ENCODE peak calls at places on chromosomes 4 and X, in six cellular contexts. R is GM23338, C is cardiac fibroblast, O is neural progenitor cell, N is IMR-90, P is kidney. L is an unnamed sample.

GRCh38 chr4:157128395-157128794 is 52.4 kb downstream of the GLRB start:
- DNase-seq in O (no peak), R (peak; percentile 4), C (peak; percentile 76), P (no peak), N (peak; percentile 52), L (peak; percentile 43)

GRCh38 chr4:130203571-130203970 is 1107.6 kb downstream of the C4orf33 start:
- DNase-seq in P (no peak), O (no peak), N (no peak), C (no peak), R (no peak), L (no peak)

GRCh38 chr4:88613417-88613875 is 21.2 kb downstream of the HERC3 start:
- DNase-seq in R (peak; percentile 49), P (no peak), N (no peak), O (no peak), C (no peak), L (no peak)

GRCh38 chr4:104416725-104417363 is 77.8 kb downstream of the CXXC4 start:
- DNase-seq in C (no peak), P (no peak), R (peak; percentile 42), N (no peak), O (peak; percentile 58), L (no peak)

GRCh38 chrX:104922206-104922621 is 298.3 kb downstream of the TEX13A start:
- DNase-seq in N (peak; percentile 61), C (peak; percentile 69), R (peak; percentile 69), O (peak; percentile 72), P (no peak), L (peak; percentile 62)

GRCh38 chrX:39201305-39201990 is 400.2 kb downstream of the MID1IP1 start:
- DNase-seq in P (no peak), O (no peak), R (no peak), C (peak; percentile 0), N (no peak), L (no peak)

GRCh38 chr4:156924774-156925173 is 46.8 kb downstream of the PDGFC start:
- DNase-seq in R (no peak), P (no peak), C (peak; percentile 24), N (no peak), O (no peak), L (no peak)

GRCh38 chr4:150368667-150369066 is 213.3 kb upstream of the MAB21L2 start:
- DNase-seq in R (no peak), C (no peak), O (no peak), N (peak; percentile 35), P (no peak), L (no peak)

GRCh38 chr4:71366776-71367175 is 28.0 kb downstream of the SLC4A4 start:
- DNase-seq in R (no peak), O (no peak), N (no peak), P (no peak), C (no peak), L (no peak)

GRCh38 chrX:78063687-78064086 is 40.4 kb upstream of the PGK1 start:
- DNase-seq in R (no peak), C (no peak), N (no peak), O (no peak), P (no peak), L (no peak)

GRCh38 chrX:40175416-40176255 is 77.9 kb upstream of the BCOR start:
- DNase-seq in N (no peak), C (peak; percentile 58), P (peak; percentile 94), R (peak; percentile 42), O (peak; percentile 62), L (peak; percentile 20)

GRCh38 chr4:26248647-26249046 is 72.2 kb upstream of the RBPJ start:
- DNase-seq in O (no peak), R (no peak), N (peak; percentile 88), C (peak; percentile 71), P (no peak), L (no peak)

GRCh38 chrX:153351981-153352380 is 18.0 kb downstream of the ZNF275 start:
- DNase-seq in P (no peak), R (no peak), C (no peak), O (no peak), N (no peak), L (no peak)

GRCh38 chr4:152073738-152074137 is 312.9 kb upstream of the GATB start:
- DNase-seq in C (peak; percentile 43), N (peak; percentile 38), R (no peak), O (no peak), P (no peak), L (no peak)

GRCh38 chr4:125951275-125951887 is 636.6 kb downstream of the FAT4 start:
- DNase-seq in C (peak; percentile 7), P (no peak), O (no peak), R (no peak), N (peak; percentile 60), L (peak; percentile 70)

GRCh38 chrX:66030505-66031317 is 9.2 kb downstream of the VSIG4 start:
- DNase-seq in P (no peak), C (peak; percentile 15), R (peak; percentile 49), O (peak; percentile 47), N (peak; percentile 7), L (peak; percentile 0)

GRCh38 chrX:130916636-130917422 is 13.8 kb upstream of the ENOX2 start:
- DNase-seq in N (peak; percentile 54), O (peak; percentile 56), C (peak; percentile 64), R (peak; percentile 43), P (no peak), L (peak; percentile 10)

GRCh38 chr4:185039508-185040273 is 21.4 kb downstream of the HELT start:
- DNase-seq in P (no peak), C (peak; percentile 80), O (peak; percentile 63), N (peak; percentile 68), R (peak; percentile 84), L (peak; percentile 43)

GRCh38 chr4:121199742-121200561 is 35.8 kb upstream of the TNIP3 start:
- DNase-seq in O (no peak), P (no peak), R (no peak), N (no peak), C (no peak), L (no peak)

GRCh38 chr4:147780137-147780777 is 48.4 kb downstream of the ARHGAP10 start:
- DNase-seq in P (no peak), C (no peak), R (no peak), O (no peak), N (no peak), L (no peak)

GRCh38 chr4:89847571-89848325 is 10.8 kb upstream of the SNCA start:
- DNase-seq in N (no peak), C (no peak), O (no peak), R (no peak), P (no peak), L (no peak)

GRCh38 chr4:133154725-133155124 is 5.6 kb downstream of the PCDH10 start:
- DNase-seq in N (peak; percentile 41), C (peak; percentile 64), R (peak; percentile 43), P (no peak), O (peak; percentile 42), L (peak; percentile 63)

GRCh38 chrX:13419918-13420317 is 100.1 kb upstream of the ATXN3L start:
- DNase-seq in O (no peak), N (no peak), P (no peak), C (no peak), R (no peak), L (no peak)

GRCh38 chrX:25020391-25021131 is 4.8 kb upstream of the ARX start:
- DNase-seq in R (peak; percentile 68), C (no peak), N (no peak), O (peak; percentile 90), P (no peak), L (no peak)

GRCh38 chrX:25019707-25020390 is 4.1 kb upstream of the ARX start:
- DNase-seq in C (no peak), N (no peak), P (no peak), O (peak; percentile 46), R (no peak), L (no peak)

GRCh38 chrX:25018682-25019081 is 2.9 kb upstream of the ARX start:
- DNase-seq in C (no peak), R (no peak), P (no peak), N (no peak), O (no peak), L (no peak)

GRCh38 chrX:25022499-25023325 is 6.9 kb upstream of the ARX start:
- DNase-seq in R (peak; percentile 24), C (no peak), P (no peak), O (peak; percentile 69), N (no peak), L (no peak)

DNA sequence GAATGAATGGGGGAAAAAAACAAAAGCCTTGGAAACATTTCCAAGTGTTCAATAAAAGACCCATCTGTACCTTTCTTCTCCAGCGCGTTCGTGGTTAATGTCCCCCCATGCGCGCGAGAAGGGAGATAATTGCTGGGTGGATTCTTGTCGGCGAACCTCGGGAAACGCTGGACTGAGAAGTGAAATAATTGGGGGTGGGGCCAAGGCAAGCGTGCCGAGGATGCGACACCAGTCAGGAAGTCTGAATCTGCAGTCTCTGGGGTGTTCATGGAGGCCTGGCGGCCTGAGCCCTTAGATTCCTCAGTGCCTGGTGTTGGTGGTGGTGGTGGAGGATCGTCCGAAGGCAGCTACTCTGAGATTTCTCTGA is 5.3 kb upstream of the ARX start:
- DNase-seq in O (no peak), N (no peak), P (no peak), R (no peak), C (no peak), L (no peak)
- TF ChIP-seq CTCF in O (peak; percentile 1), N (no peak), P (no peak), R (no peak), C (no peak), L (no peak)

DNA sequence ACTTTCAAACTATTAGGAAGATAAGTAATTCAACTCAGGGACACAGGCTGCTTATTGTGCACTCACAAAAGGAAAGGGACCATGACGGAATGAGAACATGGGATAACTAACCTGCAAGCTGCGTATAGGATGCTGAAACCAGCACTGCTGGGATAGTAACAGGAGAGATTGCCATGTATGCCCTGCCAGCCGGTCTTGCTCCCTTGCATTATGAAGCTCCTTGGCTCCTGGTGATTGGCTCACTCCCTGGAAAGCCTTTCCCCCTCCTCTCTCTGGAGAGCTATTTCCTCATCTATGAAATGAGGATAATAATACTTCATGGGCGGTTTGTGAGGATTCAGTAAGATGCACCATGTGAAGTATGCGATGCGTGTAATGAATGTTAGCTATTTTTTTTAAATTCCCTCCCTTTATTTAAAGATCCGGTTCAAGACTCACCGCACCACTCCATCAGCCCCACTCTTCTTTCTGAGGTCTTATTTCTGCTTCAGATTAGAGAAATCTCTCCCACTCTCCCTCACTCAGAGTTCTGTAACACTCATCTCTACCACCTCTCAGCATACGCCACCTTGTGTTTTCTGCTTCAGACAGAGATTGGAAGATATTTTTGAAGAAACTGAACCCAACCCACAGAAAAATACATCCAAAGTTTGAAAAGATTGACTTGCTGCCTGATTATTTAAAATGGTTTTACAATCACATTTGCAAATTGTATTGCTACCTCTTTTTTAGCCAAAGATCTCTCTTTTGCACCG is 18.4 kb downstream of the MSMO1 start:
- DNase-seq in R (peak; percentile 23), O (no peak), C (peak; percentile 33), P (no peak), N (no peak), L (no peak)
- TF ChIP-seq CTCF in R (peak; percentile 55), O (no peak), C (peak; percentile 25), P (no peak), N (peak; percentile 9), L (peak; percentile 21)

DNA sequence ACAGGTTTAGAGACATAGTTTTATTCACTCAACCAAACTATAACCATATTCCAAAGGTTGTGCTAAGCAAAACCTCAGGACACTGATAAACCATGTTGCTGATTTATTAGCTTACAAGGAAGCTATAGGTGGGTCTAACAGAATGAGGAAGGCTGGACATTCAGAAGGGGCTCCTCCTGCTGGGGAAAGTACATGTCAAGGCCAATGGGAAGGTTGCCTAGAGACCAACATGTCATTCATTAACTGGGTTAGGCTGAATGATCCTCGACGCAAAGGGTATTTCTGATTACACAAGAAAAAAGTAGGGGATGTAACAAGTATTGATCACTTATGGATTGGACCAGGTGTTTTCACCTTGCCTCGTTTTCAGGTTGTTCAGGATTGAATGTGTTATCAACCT is 30.3 kb downstream of the SLC10A6 start:
- DNase-seq in O (no peak), R (peak; percentile 54), P (no peak), N (no peak), C (no peak), L (no peak)
- TF ChIP-seq CTCF in O (no peak), R (peak; percentile 50), P (no peak), N (no peak), C (no peak), L (peak; percentile 17)

GRCh38 chr4:6230827-6231662 is 30.7 kb upstream of the JAKMIP1 start:
- DNase-seq in P (no peak), O (no peak), N (no peak), R (no peak), C (no peak), L (no peak)
- TF ChIP-seq CTCF in P (no peak), O (no peak), N (no peak), R (no peak), C (no peak), L (no peak)